ENCODE peak calls at places on chromosomes 11 and 22, in eight cellular contexts. U, G, C, W, N, V, Z and Q are unnamed samples.

GRCh38 chr11:27372159-27372558 is 9.1 kb upstream of the CCDC34 start:
- DNase-seq in U (no peak), G (no peak), C (no peak), W (no peak), N (no peak), V (no peak), Z (no peak), Q (no peak)

GRCh38 chr22:41589260-41589600 is 410 bp downstream of the PMM1 start:
- DNase-seq in U (no peak), G (no peak), C (no peak), W (no peak), N (no peak), V (no peak), Z (peak; percentile 85), Q (no peak)

GRCh38 chr22:35540600-35541253 is at the start of gene RASD2:
- DNase-seq in U (peak; percentile 62), G (peak; percentile 8), C (no peak), W (no peak), N (no peak), V (peak; percentile 0), Z (no peak), Q (no peak)

GRCh38 chr11:37657645-37658044 is 1059.6 kb upstream of the RAG2 start:
- DNase-seq in U (peak; percentile 12), G (no peak), C (no peak), W (no peak), N (no peak), V (no peak), Z (no peak), Q (no peak)

GRCh38 chr11:116329354-116330090 is 443.3 kb downstream of the BUD13 start:
- DNase-seq in U (no peak), G (no peak), C (no peak), W (peak; percentile 56), N (no peak), V (no peak), Z (no peak), Q (no peak)

GRCh38 chr11:2090172-2091111 is 48.7 kb downstream of the IGF2 start:
- DNase-seq in U (no peak), G (no peak), C (no peak), W (no peak), N (no peak), V (no peak), Z (no peak), Q (no peak)

GRCh38 chr22:21974058-21974649 is 8.4 kb downstream of the TOP3B start:
- DNase-seq in U (no peak), G (no peak), C (no peak), W (no peak), N (no peak), V (no peak), Z (no peak), Q (no peak)

GRCh38 chr22:21933899-21934298 is 18.7 kb downstream of the PPM1F start:
- DNase-seq in U (no peak), G (no peak), C (no peak), W (no peak), N (no peak), V (no peak), Z (no peak), Q (no peak)

GRCh38 chr11:109015283-109015682 is 350.4 kb downstream of the DDX10 start:
- DNase-seq in U (no peak), G (no peak), C (no peak), W (no peak), N (no peak), V (no peak), Z (no peak), Q (no peak)

GRCh38 chr11:76323804-76324203 is 57.1 kb downstream of the THAP12 start:
- DNase-seq in U (no peak), G (no peak), C (no peak), W (no peak), N (no peak), V (no peak), Z (peak; percentile 49), Q (no peak)

GRCh38 chr11:396948-397548 is 3.0 kb downstream of the PKP3 start:
- DNase-seq in U (no peak), G (peak; percentile 69), C (peak; percentile 16), W (no peak), N (no peak), V (no peak), Z (peak; percentile 90), Q (no peak)

GRCh38 chr11:85752201-85752889 is 58.6 kb downstream of the SYTL2 start:
- DNase-seq in U (no peak), G (no peak), C (no peak), W (no peak), N (no peak), V (no peak), Z (no peak), Q (no peak)

GRCh38 chr11:14537134-14537599 is 17.0 kb upstream of the PSMA1 start:
- DNase-seq in U (peak; percentile 18), G (peak; percentile 83), C (no peak), W (no peak), N (no peak), V (peak; percentile 20), Z (no peak), Q (peak; percentile 53)

GRCh38 chr11:40186401-40187091 is 1272.9 kb downstream of the LRRC4C start:
- DNase-seq in U (peak; percentile 29), G (no peak), C (no peak), W (no peak), N (no peak), V (peak; percentile 34), Z (no peak), Q (no peak)

GRCh38 chr22:25563757-25564319 is 637 bp upstream of the GRK3 start:
- DNase-seq in U (peak; percentile 25), G (peak; percentile 68), C (no peak), W (no peak), N (peak; percentile 16), V (no peak), Z (no peak), Q (no peak)

GRCh38 chr11:2213384-2213842 is 41.8 kb upstream of the TH start:
- DNase-seq in U (peak; percentile 92), G (no peak), C (no peak), W (peak; percentile 17), N (peak; percentile 24), V (no peak), Z (peak; percentile 54), Q (no peak)

GRCh38 chr11:12170984-12171383 is 60.6 kb downstream of the MICAL2 start:
- DNase-seq in U (no peak), G (no peak), C (no peak), W (no peak), N (no peak), V (no peak), Z (no peak), Q (no peak)

GRCh38 chr22:29093980-29094379 is 21.1 kb downstream of the KREMEN1 start:
- DNase-seq in U (no peak), G (no peak), C (no peak), W (no peak), N (no peak), V (no peak), Z (no peak), Q (no peak)

GRCh38 chr11:117217141-117217609 is 14.7 kb downstream of the PCSK7 start:
- DNase-seq in U (no peak), G (no peak), C (no peak), W (no peak), N (no peak), V (no peak), Z (peak; percentile 33), Q (no peak)

GRCh38 chr11:126992804-126993111 is 7.8 kb downstream of the KIRREL3 start:
- DNase-seq in U (no peak), G (no peak), C (no peak), W (no peak), N (no peak), V (no peak), Z (no peak), Q (no peak)

GRCh38 chr11:120589376-120589775 is 77.8 kb downstream of the GRIK4 start:
- DNase-seq in U (no peak), G (no peak), C (no peak), W (no peak), N (no peak), V (no peak), Z (peak; percentile 29), Q (no peak)

GRCh38 chr11:8814209-8814922 is 96.6 kb upstream of the AKIP1 start:
- DNase-seq in U (peak; percentile 63), G (peak; percentile 5), C (no peak), W (no peak), N (no peak), V (no peak), Z (no peak), Q (no peak)